ENCODE peak calls at places on chromosomes 11 and 22, in four cellular contexts. W, V, K and R are unnamed samples. For H3K4me1, the result is how much of the 10 kb centered on the place peaks cover.

GRCh38 chr22:18148508-18148965 is 1.4 kb upstream of the USP18 start:
- DNase-seq in W (no peak), V (no peak), K (no peak), R (no peak)

GRCh38 chr11:95586681-95587080 is 202.9 kb downstream of the FAM76B start:
- DNase-seq in W (no peak), V (no peak), K (no peak), R (no peak)

GRCh38 chr22:33303109-33303508 is 244.9 kb upstream of the SYN3 start:
- DNase-seq in W (no peak), V (no peak), K (no peak), R (no peak)

GRCh38 chr22:41976961-41977566 is 7.8 kb downstream of the SEPTIN3 start:
- DNase-seq in W (no peak), V (no peak), K (no peak), R (no peak)

GRCh38 chr11:76626921-76627391 is 43.6 kb downstream of the LRRC32 start:
- DNase-seq in W (no peak), V (no peak), K (peak), R (no peak)

GRCh38 chr11:76656087-76656531 is 14.4 kb downstream of the LRRC32 start:
- DNase-seq in W (no peak), V (peak), K (no peak), R (no peak)

GRCh38 chr22:49307071-49307830 is 520.4 kb downstream of the BRD1 start:
- DNase-seq in W (no peak), V (no peak), K (peak), R (no peak)

GRCh38 chr22:20550851-20551744 is 43.7 kb downstream of the MED15 start:
- DNase-seq in W (no peak), V (peak), K (peak), R (no peak)

GRCh38 chr11:8757047-8757446 is 74.5 kb downstream of the RPL27A start:
- DNase-seq in W (no peak), V (no peak), K (no peak), R (no peak)

GRCh38 chr11:104583857-104584256 is 314.4 kb downstream of the CASP12 start:
- DNase-seq in W (no peak), V (no peak), K (no peak), R (no peak)

GRCh38 chr11:104584823-104585222 is 313.4 kb downstream of the CASP12 start:
- DNase-seq in W (no peak), V (no peak), K (no peak), R (no peak)

GRCh38 chr11:104581246-104581980 is 316.8 kb downstream of the CASP12 start:
- DNase-seq in W (no peak), V (no peak), K (no peak), R (no peak)

GRCh38 chr11:104582431-104582830 is 315.8 kb downstream of the CASP12 start:
- DNase-seq in W (no peak), V (no peak), K (no peak), R (no peak)
- H3K4me3 ChIP-seq in W (no peak), V (no peak), K (no peak), R (no peak)

GRCh38 chr11:73310076-73310475 is 2.0 kb downstream of the ARHGEF17 start:
- DNase-seq in W (no peak), V (peak), K (no peak), R (no peak)
- H3K4me1 ChIP-seq in W (under half), V (under half), K (under half), R (half or more)

GRCh38 chr11:114065094-114065493 is 5.6 kb downstream of the ZBTB16 start:
- DNase-seq in W (no peak), V (no peak), K (no peak), R (no peak)
- H3K4me3 ChIP-seq in W (peak), V (peak), K (peak), R (no peak)

GRCh38 chr22:36356708-36357694 is 30.8 kb downstream of the MYH9 start:
- DNase-seq in W (no peak), V (no peak), K (no peak), R (no peak)
- H3K4me1 ChIP-seq in W (half or more), V (under half), K (under half), R (half or more)

DNA sequence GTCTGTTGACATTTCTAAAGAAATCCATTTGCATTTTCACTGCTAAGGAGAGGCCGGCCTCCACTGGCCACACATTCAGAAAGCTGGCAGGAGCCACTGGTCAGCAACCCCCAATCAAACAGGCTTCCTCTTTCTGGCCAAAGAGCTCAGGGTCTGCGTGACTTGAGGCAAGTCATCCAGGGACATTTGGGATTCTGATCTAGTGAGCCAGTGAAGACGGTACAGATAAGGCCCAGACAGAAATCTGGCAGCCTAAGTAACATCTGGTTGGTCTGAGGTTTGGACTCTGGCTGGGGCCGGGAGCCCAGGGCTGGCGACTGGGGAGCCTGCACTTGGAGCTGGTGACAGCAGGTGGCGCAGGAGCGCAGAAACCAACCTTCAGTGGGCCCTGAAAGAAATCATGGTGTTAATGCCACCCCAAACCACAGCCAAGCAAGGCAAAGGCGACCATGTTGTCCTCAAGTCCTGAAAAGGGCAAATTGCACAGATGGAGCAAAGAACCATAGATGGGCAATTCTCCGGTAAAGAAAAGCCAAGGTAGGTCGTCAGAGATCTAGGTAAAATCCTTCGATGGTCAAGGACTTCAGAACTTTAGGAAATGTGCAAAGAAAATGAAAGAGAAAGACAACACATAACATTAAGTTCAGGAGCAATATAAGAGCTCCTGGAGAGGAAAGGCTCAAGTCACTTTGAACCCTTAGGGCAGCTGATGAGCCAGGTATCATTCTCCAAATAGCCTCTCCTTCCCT is 99.4 kb upstream of the BLID start:
- DNase-seq in W (peak), V (peak), K (peak), R (no peak)
- H3K4me3 ChIP-seq in W (no peak), V (no peak), K (no peak), R (no peak)

DNA sequence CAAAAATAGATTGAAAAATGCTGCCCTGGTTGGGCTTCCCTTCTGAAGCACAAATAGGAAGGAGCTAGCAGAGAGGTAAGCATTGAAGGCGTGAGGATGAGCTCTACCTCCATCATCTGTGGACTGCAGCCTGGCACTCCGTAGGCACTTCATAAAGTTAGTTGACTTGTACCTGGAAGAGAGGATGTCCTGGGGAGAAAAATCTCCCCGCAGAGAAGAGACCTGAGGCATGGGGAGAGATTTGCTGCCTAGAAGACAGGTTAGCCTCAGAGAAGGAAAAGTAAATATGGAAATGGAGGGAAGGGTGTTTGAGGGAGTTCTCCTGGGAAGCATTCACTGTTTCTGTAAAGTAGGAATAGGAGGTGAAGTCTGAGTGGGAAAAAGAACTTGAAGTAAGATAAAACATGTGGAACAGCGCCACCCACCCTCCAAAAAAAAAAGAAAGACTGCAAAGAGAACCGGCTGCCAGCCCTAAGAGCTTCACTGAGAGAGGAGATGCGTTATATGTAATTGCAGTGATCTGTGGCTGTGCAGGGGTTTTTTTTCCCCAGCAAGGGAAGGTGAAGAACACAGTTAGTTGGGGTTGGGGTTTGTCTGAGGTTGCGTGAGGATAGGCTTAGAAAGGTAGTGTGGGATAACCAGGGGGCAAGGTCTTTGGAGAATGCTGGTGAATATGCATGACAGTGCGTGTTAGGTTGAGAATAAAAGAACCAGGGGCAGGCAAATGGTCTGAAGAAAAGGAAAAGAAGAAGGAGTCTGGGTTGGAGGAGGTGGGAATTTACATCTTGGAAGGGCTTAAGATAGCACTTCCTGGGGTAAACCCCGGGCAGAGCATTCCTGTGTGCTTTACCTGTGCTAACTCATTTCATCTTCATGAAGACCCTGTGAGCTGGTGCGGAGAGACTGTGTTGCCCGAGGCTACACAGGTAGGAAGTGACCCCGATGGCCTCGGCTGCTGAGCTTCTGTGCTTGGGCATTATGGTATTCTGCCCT is 16.0 kb downstream of the TNRC6B start:
- DNase-seq in W (no peak), V (no peak), K (no peak), R (no peak)
- H3K4me1 ChIP-seq in W (under half), V (under half), K (under half), R (under half)

GRCh38 chr11:21622995-21623394 is 569.9 kb upstream of the ANO5 start:
- DNase-seq in W (no peak), V (no peak), K (no peak), R (no peak)
- H3K4me3 ChIP-seq in W (no peak), V (no peak), K (no peak), R (no peak)